ENCODE peak calls at places on chromosomes 3 and 15, in ten cellular contexts. K is left lung, M is left ventricle myocardium inferior, Z is cardiac muscle cell, P is WERI-Rb-1, O is BJ, S is GM23338, L is Panc1, U is tibial artery, R is spleen. F is an unnamed sample. For H3K36me3, the result is how much of the 10 kb centered on the place peaks cover.

GRCh38 chr3:154818676-154819255 is 261.4 kb upstream of the MME start:
- DNase-seq in O (peak), L (no peak), P (no peak), R (no peak), U (no peak), Z (no peak), K (no peak), M (no peak), S (no peak), F (no peak)

GRCh38 chr15:92677998-92678397 is 22.4 kb upstream of the FAM174B start:
- DNase-seq in O (no peak), R (no peak), Z (no peak), P (peak), U (no peak), M (no peak), L (no peak), K (no peak), S (no peak), F (no peak)

GRCh38 chr15:88658972-88659931 is 20.4 kb downstream of the ISG20 start:
- DNase-seq in U (peak), P (no peak), Z (no peak), M (no peak), K (no peak), R (peak), O (no peak), S (no peak), L (no peak), F (no peak)

GRCh38 chr3:27449530-27450150 is 34.5 kb downstream of the SLC4A7 start:
- DNase-seq in Z (no peak), L (no peak), P (no peak), O (no peak), R (no peak), U (no peak), K (no peak), S (no peak), M (no peak), F (no peak)

GRCh38 chr3:159870723-159871122 is 117.9 kb upstream of the IL12A start:
- DNase-seq in M (no peak), R (no peak), L (no peak), Z (no peak), U (no peak), S (no peak), O (no peak), P (no peak), K (no peak), F (no peak)

GRCh38 chr3:112894258-112894657 is 47.6 kb upstream of the CD200R1L start:
- DNase-seq in P (no peak), U (no peak), L (no peak), O (no peak), K (no peak), R (no peak), M (no peak), S (peak), Z (no peak), F (no peak)

GRCh38 chr3:192851821-192852352 is 65.8 kb downstream of the MB21D2 start:
- DNase-seq in L (peak), O (no peak), Z (no peak), K (no peak), U (peak), M (no peak), R (no peak), P (no peak), S (no peak), F (no peak)

GRCh38 chr3:96776818-96777217 is 37.6 kb upstream of the EPHA6 start:
- DNase-seq in R (no peak), S (no peak), U (no peak), L (no peak), P (no peak), M (no peak), K (peak), O (no peak), Z (no peak), F (no peak)

GRCh38 chr3:100695696-100696095 is 13.6 kb upstream of the TFG start:
- DNase-seq in M (no peak), P (no peak), O (no peak), L (no peak), Z (no peak), K (no peak), U (no peak), R (no peak), S (no peak), F (no peak)

GRCh38 chr3:43465109-43465508 is 156.7 kb downstream of the ANO10 start:
- DNase-seq in O (no peak), U (no peak), S (no peak), P (no peak), R (no peak), K (no peak), Z (no peak), M (no peak), L (peak), F (no peak)

GRCh38 chr3:110318108-110318507 is 753.5 kb upstream of the NECTIN3 start:
- DNase-seq in L (no peak), U (no peak), M (no peak), K (no peak), R (no peak), P (no peak), Z (no peak), O (no peak), S (no peak), F (no peak)

GRCh38 chr3:169633105-169633504 is 30.4 kb downstream of the MECOM start:
- DNase-seq in U (no peak), O (no peak), Z (no peak), P (no peak), R (no peak), L (no peak), K (no peak), M (no peak), S (no peak), F (no peak)

GRCh38 chr15:20353966-20354883 is 187.4 kb downstream of the GOLGA6L6 start:
- DNase-seq in L (no peak), K (peak), O (no peak), Z (no peak), P (no peak), M (no peak), R (peak), U (peak), S (no peak), F (no peak)

GRCh38 chr3:32304510-32304909 is 66.0 kb downstream of the CMTM8 start:
- DNase-seq in R (no peak), S (no peak), P (no peak), Z (no peak), K (no peak), L (no peak), M (no peak), O (no peak), U (no peak), F (no peak)

GRCh38 chr3:120801484-120801883 is 58.9 kb downstream of the GTF2E1 start:
- DNase-seq in K (no peak), P (no peak), M (no peak), O (no peak), U (no peak), R (no peak), Z (no peak), S (no peak), L (no peak), F (no peak)

GRCh38 chr3:65625310-65625709 is 413.4 kb downstream of the MAGI1 start:
- DNase-seq in P (no peak), O (no peak), M (no peak), S (no peak), L (no peak), R (no peak), Z (no peak), U (no peak), K (no peak), F (no peak)

GRCh38 chr3:59698091-59698490 is 648.3 kb upstream of the CFAP20DC start:
- DNase-seq in P (no peak), Z (no peak), O (no peak), M (no peak), R (no peak), U (no peak), L (no peak), S (no peak), K (no peak), F (no peak)

GRCh38 chr3:132038198-132038825 is 3.5 kb upstream of the CPNE4 start:
- DNase-seq in P (no peak), R (no peak), L (peak), M (no peak), O (no peak), S (peak), U (no peak), Z (peak), K (no peak), F (no peak)

GRCh38 chr3:28916713-28917499 is 364.0 kb upstream of the RBMS3 start:
- DNase-seq in Z (peak), R (peak), K (no peak), S (peak), O (no peak), P (peak), L (peak), U (peak), M (peak), F (peak)

GRCh38 chr3:155948476-155948875 is 78.0 kb downstream of the GMPS start:
- DNase-seq in R (no peak), M (no peak), O (no peak), S (no peak), P (no peak), K (no peak), U (no peak), Z (no peak), L (no peak), F (no peak)

GRCh38 chr15:73633111-73633990 is at the start of gene NPTN:
- DNase-seq in R (peak), K (peak), M (peak), Z (peak), U (peak), O (peak), L (peak), P (peak), S (peak), F (peak)

GRCh38 chr3:114480442-114480841 is 186.6 kb downstream of the TIGIT start:
- DNase-seq in R (no peak), M (no peak), Z (no peak), P (no peak), K (no peak), S (no peak), O (no peak), U (no peak), L (no peak), F (no peak)

GRCh38 chr3:123038751-123039150 is 11.2 kb upstream of the SEMA5B start:
- DNase-seq in M (no peak), L (no peak), K (no peak), U (no peak), S (no peak), R (no peak), P (no peak), O (no peak), Z (no peak), F (no peak)

GRCh38 chr3:27166888-27167287 is 202.3 kb downstream of the NEK10 start:
- DNase-seq in Z (no peak), P (no peak), S (peak), L (no peak), M (no peak), K (no peak), U (peak), R (no peak), O (peak), F (no peak)

GRCh38 chr3:20125912-20126311 is 60.1 kb downstream of the SGO1 start:
- DNase-seq in U (peak), S (no peak), P (no peak), K (no peak), R (peak), L (no peak), O (no peak), M (no peak), Z (no peak), F (peak)

GRCh38 chr3:46733026-46733800 is 15.5 kb upstream of the PRSS50 start:
- DNase-seq in O (no peak), R (peak), P (no peak), Z (no peak), S (no peak), M (no peak), K (no peak), L (no peak), U (no peak), F (no peak)

GRCh38 chr3:157280786-157281185 is 120.8 kb upstream of the CCNL1 start:
- DNase-seq in P (no peak), R (no peak), Z (no peak), U (no peak), O (no peak), K (no peak), L (no peak), S (no peak), M (no peak), F (no peak)

GRCh38 chr15:57118013-57118799 is 199.8 kb downstream of the TCF12 start:
- DNase-seq in U (no peak), P (no peak), K (no peak), O (no peak), M (no peak), R (no peak), Z (no peak), S (peak), L (peak), F (no peak)

GRCh38 chr3:73037369-73037699 is 24.1 kb upstream of the EBLN2 start:
- DNase-seq in Z (no peak), M (no peak), O (no peak), R (no peak), K (no peak), P (no peak), U (no peak), L (no peak), S (peak), F (no peak)

GRCh38 chr15:69298697-69299441 is at the start of gene PAQR5:
- DNase-seq in U (peak), M (peak), S (peak), L (no peak), P (peak), R (no peak), K (peak), O (no peak), Z (peak), F (no peak)

GRCh38 chr15:69297642-69298353 is 914 bp upstream of the PAQR5 start:
- DNase-seq in K (no peak), M (no peak), P (no peak), R (no peak), U (peak), Z (no peak), O (no peak), L (no peak), S (no peak), F (no peak)

GRCh38 chr15:69298354-69298696 is 387 bp upstream of the PAQR5 start:
- DNase-seq in O (no peak), M (no peak), U (peak), R (no peak), S (no peak), Z (no peak), K (no peak), P (no peak), L (no peak), F (no peak)

GRCh38 chr15:69299451-69300128 is 878 bp downstream of the PAQR5 start:
- DNase-seq in O (no peak), L (no peak), P (no peak), Z (no peak), K (no peak), M (no peak), U (peak), S (peak), R (no peak), F (no peak)

GRCh38 chr15:69300129-69300588 is 1.4 kb downstream of the PAQR5 start:
- DNase-seq in R (no peak), S (peak), M (no peak), K (no peak), L (no peak), O (no peak), Z (no peak), U (peak), P (no peak), F (no peak)
- H3K4me3 ChIP-seq in R (no peak), S (peak), M (peak), K (peak), L (no peak), O (no peak), Z (no peak), U (no peak), P (no peak), F (no peak)

GRCh38 chr3:10300087-10300486 is 7.3 kb upstream of the GHRL start:
- DNase-seq in O (no peak), M (no peak), P (no peak), K (no peak), Z (no peak), R (no peak), L (no peak), S (no peak), U (no peak), F (no peak)

GRCh38 chr3:10299679-10300078 is 6.9 kb upstream of the GHRL start:
- DNase-seq in M (no peak), R (no peak), P (no peak), S (no peak), U (no peak), L (no peak), Z (no peak), O (no peak), K (no peak), F (no peak)

GRCh38 chr3:10303785-10304184 is 11.0 kb upstream of the GHRL start:
- DNase-seq in U (no peak), Z (no peak), K (no peak), O (no peak), P (no peak), R (no peak), M (no peak), L (no peak), S (no peak), F (no peak)

GRCh38 chr3:10303105-10303504 is 10.4 kb upstream of the GHRL start:
- DNase-seq in O (no peak), L (no peak), K (no peak), R (no peak), S (no peak), Z (no peak), M (no peak), U (no peak), P (no peak), F (no peak)

GRCh38 chr3:10299175-10299574 is 6.4 kb upstream of the GHRL start:
- DNase-seq in U (no peak), Z (no peak), R (no peak), L (no peak), M (no peak), O (no peak), K (no peak), P (peak), S (no peak), F (no peak)
- TF ChIP-seq CTCF in U (no peak), Z (peak), R (no peak), L (no peak), M (no peak), O (peak), K (no peak), P (peak), S (peak), F (no peak)

GRCh38 chr3:136457793-136458192 is 207.7 kb downstream of the PCCB start:
- DNase-seq in M (no peak), P (no peak), U (no peak), Z (no peak), L (no peak), O (no peak), K (no peak), R (no peak), S (no peak), F (no peak)
- H3K36me3 ChIP-seq in M (half or more), P (under half), U (under half), Z (under half), L (under half), O (under half), K (half or more), R (under half), S (under half), F (under half)

GRCh38 chr3:55771503-55771902 is 284.4 kb upstream of the WNT5A start:
- DNase-seq in M (no peak), K (no peak), R (no peak), P (no peak), O (no peak), U (no peak), Z (no peak), S (no peak), L (no peak), F (no peak)

GRCh38 chr3:55770077-55770476 is 283.0 kb upstream of the WNT5A start:
- DNase-seq in K (no peak), U (no peak), P (no peak), S (peak), R (no peak), L (no peak), Z (no peak), O (no peak), M (no peak), F (no peak)

GRCh38 chr3:55765398-55765797 is 278.3 kb upstream of the WNT5A start:
- DNase-seq in P (no peak), U (no peak), K (no peak), R (no peak), L (no peak), M (no peak), O (no peak), S (no peak), Z (no peak), F (no peak)

GRCh38 chr3:55765906-55766701 is 279.0 kb upstream of the WNT5A start:
- DNase-seq in P (no peak), K (no peak), R (no peak), M (no peak), U (no peak), L (no peak), S (no peak), Z (no peak), O (no peak), F (no peak)

DNA sequence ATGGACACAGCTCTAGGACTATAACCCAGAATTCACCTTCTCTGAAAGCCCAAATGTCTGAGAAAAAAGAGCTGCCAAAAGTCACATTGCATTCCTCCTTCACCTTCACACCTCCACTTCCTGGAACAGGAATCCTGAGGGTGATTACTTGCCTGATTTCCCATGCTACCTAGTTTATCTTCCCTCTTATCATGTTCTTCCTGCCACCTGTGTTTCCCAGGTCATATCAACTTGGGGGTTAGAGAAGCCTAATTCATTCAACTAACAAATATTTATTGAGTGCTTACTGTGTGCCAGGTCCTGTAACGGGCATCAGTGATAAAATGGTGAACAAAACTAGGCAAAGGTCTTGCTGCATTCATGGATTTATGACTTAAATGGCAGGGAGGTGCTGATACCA is 279.6 kb upstream of the WNT5A start:
- DNase-seq in Z (no peak), K (no peak), L (no peak), M (no peak), P (no peak), R (no peak), S (no peak), O (no peak), U (no peak), F (no peak)
- H3K4me3 ChIP-seq in Z (no peak), K (no peak), L (no peak), M (no peak), P (no peak), R (no peak), S (no peak), O (no peak), U (no peak), F (no peak)

GRCh38 chr3:5304789-5305680 is 117.5 kb downstream of the EDEM1 start:
- DNase-seq in K (no peak), M (no peak), L (peak), Z (peak), S (peak), U (no peak), P (peak), O (no peak), R (no peak), F (peak)
- TF ChIP-seq CTCF in K (peak), M (peak), L (peak), Z (peak), S (peak), U (peak), P (peak), O (peak), R (peak), F (peak)

DNA sequence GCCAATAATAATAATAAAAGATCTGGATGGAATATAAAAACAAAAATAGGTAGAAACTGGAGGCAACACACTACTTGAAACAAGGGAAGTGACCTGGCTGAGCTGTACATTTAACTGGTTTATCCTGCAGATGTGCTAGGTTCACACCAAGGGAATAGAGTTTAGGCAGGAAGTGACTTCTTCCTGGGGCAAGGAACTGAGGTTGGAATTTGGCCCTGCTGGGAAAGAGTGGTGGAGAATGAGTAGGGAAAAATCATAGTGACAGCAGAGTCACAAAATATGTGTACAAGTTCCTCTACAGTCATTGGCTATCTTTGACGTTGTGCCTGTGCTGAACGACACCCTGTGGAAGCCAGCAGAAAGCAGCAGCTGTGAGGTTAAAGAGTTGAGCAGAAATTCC is 44.1 kb downstream of the ARHGAP11B start:
- DNase-seq in K (no peak), R (no peak), S (no peak), O (no peak), P (no peak), L (no peak), M (no peak), U (no peak), Z (no peak), F (no peak)
- H3K36me3 ChIP-seq in K (under half), R (under half), S (under half), O (under half), P (under half), L (under half), M (under half), U (under half), Z (under half), F (under half)

DNA sequence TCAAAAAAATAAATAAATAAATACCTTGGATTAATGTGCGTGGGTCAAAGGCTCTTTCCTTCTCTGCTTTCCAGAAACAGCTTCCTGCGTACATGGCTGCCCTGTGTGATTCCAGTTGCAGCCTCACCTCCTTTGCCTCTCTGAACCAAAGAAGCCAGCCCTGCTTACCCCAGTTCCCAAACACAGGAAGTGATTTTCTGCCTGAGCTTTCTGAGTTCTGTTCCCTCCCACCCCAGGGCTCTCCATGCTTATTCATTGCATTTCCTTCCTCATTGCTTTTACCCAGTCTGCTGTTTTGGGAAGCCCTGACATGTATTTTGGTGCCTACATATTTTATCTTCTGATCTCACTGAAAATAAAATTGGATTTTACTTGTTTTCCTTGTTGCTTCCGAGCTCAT is 15.4 kb downstream of the ZSCAN2 start:
- DNase-seq in P (no peak), R (no peak), Z (no peak), K (no peak), S (no peak), L (no peak), O (no peak), U (peak), M (no peak), F (no peak)
- H3K4me3 ChIP-seq in P (no peak), R (no peak), Z (no peak), K (no peak), S (no peak), L (no peak), O (no peak), U (no peak), M (no peak), F (no peak)

GRCh38 chr3:62131620-62132019 is 241.7 kb downstream of the FEZF2 start:
- DNase-seq in Z (peak), P (no peak), K (no peak), U (no peak), S (peak), L (no peak), R (no peak), M (no peak), O (no peak), F (no peak)
- TF ChIP-seq CTCF in Z (peak), P (peak), K (no peak), U (peak), S (peak), L (no peak), R (no peak), M (peak), O (peak), F (peak)